ENCODE peak calls at places on chromosome 7, in six cellular contexts. A is psoas muscle, K is left ventricle myocardium inferior, F is upper lobe of right lung, C is IMR-90, P is lower lobe of right lung. I is an unnamed sample.
A peak's percentile ranks its signal among the peaks of the same experiment; 100 is the strongest.

GRCh38 chr7:124152859-124153692 is 120.2 kb upstream of the TMEM229A start:
- DNase-seq in A (no peak), C (peak; percentile 66), P (no peak), K (no peak), F (no peak), I (no peak)

GRCh38 chr7:158495780-158496179 is 91.8 kb downstream of the PTPRN2 start:
- DNase-seq in F (no peak), P (no peak), C (no peak), A (no peak), K (no peak), I (no peak)

GRCh38 chr7:127654404-127655392 is 2.7 kb downstream of the SND1 start:
- DNase-seq in A (no peak), F (no peak), C (no peak), P (no peak), K (no peak), I (no peak)

GRCh38 chr7:26667514-26668133 is 196.8 kb downstream of the SKAP2 start:
- DNase-seq in F (no peak), K (no peak), P (no peak), C (peak; percentile 90), A (peak; percentile 18), I (peak; percentile 78)

GRCh38 chr7:55086413-55087201 is 67.8 kb downstream of the EGFR start:
- DNase-seq in F (peak; percentile 69), C (peak; percentile 90), P (no peak), A (no peak), K (no peak), I (peak; percentile 69)

GRCh38 chr7:156220078-156220605 is 407.9 kb upstream of the SHH start:
- DNase-seq in A (no peak), F (no peak), P (no peak), K (no peak), C (no peak), I (no peak)

GRCh38 chr7:142960955-142961512 is 1.1 kb downstream of the KEL start:
- DNase-seq in A (no peak), K (no peak), F (no peak), P (no peak), C (no peak), I (no peak)

GRCh38 chr7:5636914-5637313 is 144.5 kb downstream of the RNF216 start:
- DNase-seq in P (no peak), A (peak; percentile 79), F (no peak), C (peak; percentile 90), K (peak; percentile 60), I (no peak)

GRCh38 chr7:21256310-21256877 is 171.5 kb upstream of the SP4 start:
- DNase-seq in A (no peak), C (peak; percentile 38), P (no peak), K (no peak), F (no peak), I (no peak)

GRCh38 chr7:47100815-47101435 is 481.0 kb downstream of the TNS3 start:
- DNase-seq in C (peak; percentile 43), A (no peak), P (peak; percentile 74), F (peak; percentile 80), K (peak; percentile 35), I (peak; percentile 60)

GRCh38 chr7:44101966-44102845 is 1.9 kb upstream of the AEBP1 start:
- DNase-seq in C (peak; percentile 85), K (peak; percentile 14), A (peak; percentile 64), P (no peak), F (no peak), I (no peak)

GRCh38 chr7:18590259-18590658 is 94.7 kb downstream of the HDAC9 start:
- DNase-seq in F (no peak), P (no peak), C (no peak), K (no peak), A (no peak), I (no peak)

GRCh38 chr7:91759205-91759863 is 121.2 kb downstream of the MTERF1 start:
- DNase-seq in A (no peak), F (peak; percentile 87), K (no peak), P (peak; percentile 84), C (no peak), I (no peak)

GRCh38 chr7:29140873-29141468 is 5.4 kb downstream of the CPVL start:
- DNase-seq in F (no peak), K (no peak), C (no peak), P (no peak), A (no peak), I (no peak)

GRCh38 chr7:120794100-120794729 is 63.7 kb downstream of the TSPAN12 start:
- DNase-seq in C (no peak), F (no peak), K (no peak), A (no peak), P (no peak), I (no peak)

GRCh38 chr7:8250547-8250946 is 11.4 kb downstream of the ICA1 start:
- DNase-seq in F (no peak), C (no peak), P (no peak), K (no peak), A (no peak), I (no peak)

GRCh38 chr7:55310626-55311025 is 54.5 kb upstream of the LANCL2 start:
- DNase-seq in A (no peak), P (no peak), F (no peak), K (no peak), C (no peak), I (no peak)

GRCh38 chr7:101171442-101171837 is 6.1 kb upstream of the VGF start:
- DNase-seq in P (no peak), C (no peak), K (no peak), A (no peak), F (no peak), I (no peak)

GRCh38 chr7:129642871-129643515 is 31.5 kb downstream of the NRF1 start:
- DNase-seq in F (no peak), C (no peak), P (no peak), K (no peak), A (no peak), I (no peak)

GRCh38 chr7:72444023-72444776 is 32.1 kb upstream of the CALN1 start:
- DNase-seq in C (no peak), K (no peak), F (no peak), P (no peak), A (no peak), I (no peak)

GRCh38 chr7:23419160-23419559 is 51.1 kb downstream of the IGF2BP3 start:
- DNase-seq in C (no peak), F (no peak), A (no peak), P (no peak), K (no peak), I (no peak)

GRCh38 chr7:150904342-150904909 is 52.1 kb downstream of the AOC1 start:
- DNase-seq in K (no peak), A (no peak), F (no peak), C (no peak), P (no peak), I (no peak)

GRCh38 chr7:42097756-42098155 is 139.3 kb downstream of the GLI3 start:
- DNase-seq in K (no peak), C (peak; percentile 89), F (no peak), A (no peak), P (no peak), I (no peak)

GRCh38 chr7:70695804-70696104 is 436.2 kb upstream of the GALNT17 start:
- DNase-seq in A (no peak), F (no peak), P (no peak), C (no peak), K (no peak), I (no peak)

GRCh38 chr7:76396039-76396732 is 13.3 kb downstream of the SSC4D start:
- DNase-seq in P (no peak), F (no peak), C (no peak), K (no peak), A (no peak), I (no peak)

GRCh38 chr7:77460057-77460486 is 43.9 kb upstream of the GSAP start:
- DNase-seq in P (no peak), A (no peak), K (no peak), C (no peak), F (no peak), I (no peak)

GRCh38 chr7:82221152-82221674 is 222.4 kb downstream of the CACNA2D1 start:
- DNase-seq in F (no peak), P (no peak), K (no peak), A (no peak), C (peak; percentile 35), I (no peak)

GRCh38 chr7:39539816-39540215 is 26.4 kb upstream of the YAE1 start:
- DNase-seq in K (no peak), A (no peak), P (no peak), F (no peak), C (no peak), I (no peak)

GRCh38 chr7:131952365-131952764 is 395.9 kb upstream of the PODXL start:
- DNase-seq in K (no peak), A (no peak), C (no peak), F (no peak), P (no peak), I (no peak)

GRCh38 chr7:46032936-46033335 is 111.9 kb upstream of the IGFBP3 start:
- DNase-seq in K (no peak), F (no peak), A (no peak), C (peak; percentile 39), P (no peak), I (no peak)

GRCh38 chr7:25149844-25150243 is 24.8 kb upstream of the CYCS start:
- DNase-seq in A (no peak), F (no peak), C (no peak), P (no peak), K (no peak), I (no peak)

GRCh38 chr7:102469351-102469971 is 4.7 kb downstream of the LRWD1 start:
- DNase-seq in K (no peak), A (no peak), P (no peak), F (no peak), C (no peak), I (peak; percentile 23)

GRCh38 chr7:128281605-128282380 is 40.7 kb downstream of the LEP start:
- DNase-seq in A (no peak), K (no peak), F (peak; percentile 44), C (no peak), P (no peak), I (no peak)

GRCh38 chr7:137109966-137110930 is 233.3 kb downstream of the PTN start:
- DNase-seq in K (no peak), F (no peak), P (no peak), A (no peak), C (peak; percentile 68), I (no peak)

GRCh38 chr7:7176421-7177043 is 5.8 kb upstream of the C1GALT1 start:
- DNase-seq in C (peak; percentile 91), K (no peak), F (no peak), P (no peak), A (no peak), I (no peak)

GRCh38 chr7:99380032-99380822 is 5.7 kb downstream of the ARPC1B start:
- DNase-seq in C (peak; percentile 44), P (peak; percentile 67), F (no peak), K (no peak), A (no peak), I (no peak)
- H3K4me1 ChIP-seq in C (peaks cover 14% of the 10 kb centered on the region), P (peaks cover 72% of the 10 kb centered on the region), F (peaks cover 58% of the 10 kb centered on the region), K (peaks cover 68% of the 10 kb centered on the region), A (peaks cover 3% of the 10 kb centered on the region), I (no peaks in the 10 kb centered on the region)

GRCh38 chr7:138553805-138554204 is 93.7 kb downstream of the TRIM24 start:
- DNase-seq in F (no peak), C (no peak), A (no peak), K (no peak), P (no peak), I (no peak)
- H3K36me3 ChIP-seq in F (peaks cover 74% of the 10 kb centered on the region), C (peaks cover 33% of the 10 kb centered on the region), A (peaks cover 16% of the 10 kb centered on the region), K (peaks cover 81% of the 10 kb centered on the region), P (peaks cover 72% of the 10 kb centered on the region), I (peaks cover 3% of the 10 kb centered on the region)

GRCh38 chr7:149866817-149867447 is 6.8 kb upstream of the ATP6V0E2 start:
- DNase-seq in P (no peak), K (no peak), C (peak; percentile 82), A (no peak), F (no peak), I (no peak)
- H3K4me1 ChIP-seq in P (peaks cover 12% of the 10 kb centered on the region), K (peaks cover 51% of the 10 kb centered on the region), C (peaks cover 5% of the 10 kb centered on the region), A (no peaks in the 10 kb centered on the region), F (peaks cover 3% of the 10 kb centered on the region), I (no peaks in the 10 kb centered on the region)

GRCh38 chr7:2738766-2739549 is 51.0 kb downstream of the AMZ1 start:
- DNase-seq in C (no peak), K (no peak), F (no peak), A (no peak), P (no peak), I (peak; percentile 36)
- H3K36me3 ChIP-seq in C (peaks cover 5% of the 10 kb centered on the region), K (no peaks in the 10 kb centered on the region), F (no peaks in the 10 kb centered on the region), A (no peaks in the 10 kb centered on the region), P (no peaks in the 10 kb centered on the region), I (no peaks in the 10 kb centered on the region)

I was measured in pancreas.